ENCODE peak calls at places on chromosomes 4 and X, in four cellular contexts. V is K562, F is HepG2, R is WTC11. E is an unnamed sample.

GRCh38 chr4:86358176-86358701 is 1.6 kb downstream of the MAPK10 start:
- DNase-seq in V (no peak), F (no peak), R (no peak), E (no peak)

GRCh38 chr4:150308824-150309472 is 230.7 kb downstream of the DCLK2 start:
- DNase-seq in V (no peak), F (no peak), R (no peak), E (no peak)

GRCh38 chr4:74038161-74039064 is at the start of gene CXCL3:
- DNase-seq in V (peak; percentile 88), F (no peak), R (peak; percentile 86), E (no peak)

GRCh38 chr4:147714575-147715401 is 17.1 kb upstream of the ARHGAP10 start:
- DNase-seq in V (no peak), F (no peak), R (no peak), E (no peak)

GRCh38 chrX:30992381-30992904 is 79.4 kb downstream of the FTHL17 start:
- DNase-seq in V (no peak), F (peak; percentile 93), R (no peak), E (no peak)

GRCh38 chr4:76028242-76028859 is 5.1 kb upstream of the CXCL10 start:
- DNase-seq in V (no peak), F (no peak), R (no peak), E (no peak)

GRCh38 chr4:7747062-7747385 is 192.6 kb downstream of the AFAP1 start:
- DNase-seq in V (no peak), F (no peak), R (no peak), E (no peak)

GRCh38 chr4:146417822-146418221 is 103.9 kb downstream of the SLC10A7 start:
- DNase-seq in V (no peak), F (no peak), R (no peak), E (no peak)

GRCh38 chr4:3372933-3373465 is 68.8 kb upstream of the HGFAC start:
- DNase-seq in V (peak; percentile 13), F (no peak), R (no peak), E (peak; percentile 37)
- TF ChIP-seq NR2C2 in V (no peak), F (no peak), R (no peak), E (no peak)

DNA sequence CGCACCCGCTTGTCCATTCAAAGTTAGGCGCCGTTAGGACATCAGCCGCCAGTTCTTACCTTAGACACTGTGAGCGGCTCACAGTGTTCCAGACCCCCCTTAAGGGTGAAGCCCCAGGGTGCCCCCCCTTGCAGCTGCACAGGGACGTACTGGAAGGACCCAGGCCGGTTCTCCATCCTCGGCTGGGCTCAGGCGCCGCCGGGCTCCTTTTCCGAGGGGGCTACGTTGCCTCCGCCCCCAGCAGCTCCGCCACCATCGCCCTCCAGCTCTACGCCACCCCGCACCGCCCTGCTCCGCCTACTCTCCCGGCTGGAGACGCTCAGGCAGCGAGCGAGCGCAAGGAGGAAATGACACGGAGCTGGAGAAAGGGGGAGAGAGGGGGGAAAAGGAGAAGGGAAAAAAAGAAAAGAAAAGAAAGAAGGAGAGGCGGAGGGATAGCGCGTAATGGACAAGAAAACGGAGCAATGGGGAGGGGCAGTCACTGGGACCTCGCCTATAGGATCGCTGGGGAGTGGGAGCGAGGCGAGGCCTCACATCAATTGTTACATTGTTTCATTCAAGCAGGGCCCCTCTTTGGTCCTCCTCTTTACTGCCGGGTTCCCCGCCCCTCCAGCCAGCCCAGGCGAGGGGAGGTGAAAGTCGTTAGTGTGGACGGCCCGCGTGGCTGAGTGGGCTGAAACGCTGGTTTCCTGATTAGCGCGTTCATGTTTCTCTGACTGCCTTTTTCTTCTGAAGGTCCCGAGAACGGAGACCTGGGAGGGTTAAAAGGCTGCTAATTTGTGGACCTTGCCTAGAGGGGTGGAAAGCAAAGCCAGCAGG is at the start of gene SHROOM4:
- DNase-seq in V (no peak), F (peak; percentile 13), R (peak; percentile 64), E (no peak)
- TF ChIP-seq NR2C2 in V (no peak), F (no peak), R (no peak), E (no peak)

GRCh38 chr4:627751-628150 is 2.4 kb downstream of the PDE6B start:
- DNase-seq in V (no peak), F (no peak), R (no peak), E (no peak)
- TF ChIP-seq NR2C2 in V (no peak), F (no peak), R (no peak), E (no peak)

GRCh38 chr4:54567327-54567726 is 90.4 kb upstream of the KIT start:
- DNase-seq in V (no peak), F (no peak), R (no peak), E (no peak)

GRCh38 chr4:54566608-54567007 is 91.1 kb upstream of the KIT start:
- DNase-seq in V (no peak), F (no peak), R (no peak), E (no peak)

GRCh38 chr4:54571293-54571723 is 86.4 kb upstream of the KIT start:
- DNase-seq in V (peak; percentile 95), F (no peak), R (no peak), E (no peak)

GRCh38 chr4:54570822-54571221 is 86.9 kb upstream of the KIT start:
- DNase-seq in V (no peak), F (no peak), R (no peak), E (no peak)

DNA sequence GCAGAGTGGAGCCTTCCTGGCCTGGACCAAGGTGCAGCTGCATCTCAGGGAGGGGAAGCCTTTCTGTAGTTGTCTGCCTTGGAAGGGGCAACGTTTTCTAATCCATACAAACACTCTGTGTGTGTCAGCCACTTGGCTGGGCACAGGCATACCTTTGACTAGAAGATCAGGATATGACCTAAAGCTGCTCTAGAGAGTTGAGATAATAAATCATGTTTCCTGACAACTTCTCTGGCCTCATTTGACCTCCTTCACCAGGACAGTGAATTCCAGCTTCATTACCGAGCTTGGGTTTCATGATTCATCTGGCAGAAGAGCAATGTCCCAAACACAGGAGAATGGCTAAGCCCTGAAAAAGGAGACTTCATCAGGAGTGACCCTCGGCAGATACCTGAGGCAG is 89.6 kb upstream of the KIT start:
- DNase-seq in V (peak; percentile 62), F (no peak), R (no peak), E (no peak)
- TF ChIP-seq NR2C2 in V (no peak), F (no peak), R (no peak), E (no peak)

GRCh38 chr4:161457906-161458305 is 705.9 kb downstream of the FSTL5 start:
- DNase-seq in V (no peak), F (no peak), R (peak; percentile 10), E (no peak)

GRCh38 chr4:161457311-161457710 is 706.5 kb downstream of the FSTL5 start:
- DNase-seq in V (no peak), F (no peak), R (no peak), E (no peak)

DNA sequence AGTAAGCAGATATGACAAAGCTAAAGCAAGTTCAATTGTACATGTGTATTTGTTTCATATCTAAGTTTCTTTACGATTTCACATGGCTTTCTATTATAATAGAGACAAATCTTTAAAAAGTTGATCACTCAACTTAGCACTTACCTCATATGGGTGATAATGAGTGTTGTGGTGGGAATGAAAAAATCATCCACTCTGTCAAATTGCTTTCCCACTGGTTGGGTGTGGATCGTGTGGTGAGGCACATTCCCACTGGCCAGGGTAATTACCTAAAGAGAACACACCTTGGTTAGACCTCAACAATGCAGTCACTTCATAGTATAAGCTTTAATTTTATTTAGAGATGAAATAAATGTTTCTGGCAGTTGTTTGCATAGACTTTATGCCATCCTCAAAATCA is 708.9 kb downstream of the FSTL5 start:
- DNase-seq in V (no peak), F (no peak), R (no peak), E (no peak)
- TF ChIP-seq NR2C2 in V (no peak), F (no peak), R (no peak), E (no peak)

GRCh38 chrX:3550160-3550765 is 163.2 kb downstream of the PRKX start:
- DNase-seq in V (peak; percentile 40), F (no peak), R (no peak), E (no peak)

GRCh38 chrX:3550871-3551270 is 162.6 kb downstream of the PRKX start:
- DNase-seq in V (no peak), F (no peak), R (no peak), E (no peak)

GRCh38 chrX:3545901-3546300 is 167.5 kb downstream of the PRKX start:
- DNase-seq in V (no peak), F (no peak), R (no peak), E (no peak)

GRCh38 chrX:3548743-3549441 is 164.6 kb downstream of the PRKX start:
- DNase-seq in V (no peak), F (peak; percentile 0), R (no peak), E (no peak)

GRCh38 chrX:3549442-3549875 is 164.0 kb downstream of the PRKX start:
- DNase-seq in V (no peak), F (no peak), R (no peak), E (no peak)
- TF ChIP-seq NR2C2 in V (no peak), F (no peak), R (no peak), E (no peak)

GRCh38 chrX:119682019-119682989 is 10.7 kb downstream of the SEPTIN6 start:
- DNase-seq in V (no peak), F (no peak), R (no peak), E (peak; percentile 73)
- TF ChIP-seq NR2C2 in V (no peak), F (no peak), R (no peak), E (no peak)

GRCh38 chr4:105050896-105051295 is 95.8 kb upstream of the TET2 start:
- DNase-seq in V (no peak), F (no peak), R (no peak), E (no peak)
- TF ChIP-seq NR2C2 in V (no peak), F (no peak), R (no peak), E (no peak)

GRCh38 chrX:103220511-103221406 is 5.9 kb downstream of the BEX4 start:
- DNase-seq in V (no peak), F (no peak), R (peak; percentile 31), E (no peak)

GRCh38 chrX:103211012-103211715 is 3.7 kb upstream of the BEX4 start:
- DNase-seq in V (peak; percentile 81), F (peak; percentile 25), R (peak; percentile 22), E (no peak)

GRCh38 chrX:103212749-103213457 is 2.0 kb upstream of the BEX4 start:
- DNase-seq in V (peak; percentile 66), F (no peak), R (no peak), E (no peak)

GRCh38 chrX:103215037-103215767 is at the start of gene BEX4:
- DNase-seq in V (peak; percentile 93), F (no peak), R (peak; percentile 89), E (no peak)

GRCh38 chrX:103215768-103216085 is 819 bp downstream of the BEX4 start:
- DNase-seq in V (peak; percentile 46), F (no peak), R (no peak), E (no peak)
- TF ChIP-seq NR2C2 in V (no peak), F (no peak), R (no peak), E (no peak)